ENCODE peak calls at places on chromosomes 12 and 14, in six cellular contexts. A is hepatocyte, I is OCI-LY7, S is neural progenitor cell, O is PC-3, M is MM.1S. L is an unnamed sample.

GRCh38 chr12:94805749-94806148 is 155.4 kb upstream of the TMCC3 start:
- DNase-seq in A (peak; percentile 15), I (peak; percentile 82), S (peak; percentile 21), O (no peak), M (no peak), L (peak; percentile 72)

GRCh38 chr14:29166507-29166906 is 399.9 kb downstream of the FOXG1 start:
- DNase-seq in A (no peak), I (no peak), S (no peak), O (peak; percentile 21), M (no peak), L (no peak)

GRCh38 chr12:72267974-72268373 is 4.2 kb upstream of the TRHDE start:
- DNase-seq in A (no peak), I (peak; percentile 0), S (no peak), O (peak; percentile 52), M (no peak), L (peak; percentile 33)

GRCh38 chr12:99110866-99111265 is 465.8 kb downstream of the APAF1 start:
- DNase-seq in A (no peak), I (no peak), S (no peak), O (no peak), M (no peak), L (no peak)

GRCh38 chr12:32419520-32419960 is 20.2 kb downstream of the FGD4 start:
- DNase-seq in A (no peak), I (no peak), S (no peak), O (no peak), M (no peak), L (peak; percentile 77)

GRCh38 chr12:55728185-55728931 is 451 bp downstream of the CD63 start:
- DNase-seq in A (peak; percentile 87), I (peak; percentile 59), S (peak; percentile 65), O (peak; percentile 50), M (no peak), L (peak; percentile 74)

GRCh38 chr12:68962855-68963455 is 30.0 kb upstream of the CPM start:
- DNase-seq in A (peak; percentile 17), I (no peak), S (no peak), O (no peak), M (no peak), L (peak; percentile 46)

GRCh38 chr12:106369624-106370346 is 12.2 kb downstream of the POLR3B start:
- DNase-seq in A (peak; percentile 12), I (no peak), S (no peak), O (peak; percentile 86), M (no peak), L (peak; percentile 93)

GRCh38 chr12:45324391-45324790 is 108.5 kb downstream of the ANO6 start:
- DNase-seq in A (no peak), I (no peak), S (no peak), O (no peak), M (no peak), L (peak; percentile 67)

GRCh38 chr12:50725011-50725899 is 38.6 kb upstream of the ATF1 start:
- DNase-seq in A (no peak), I (no peak), S (no peak), O (no peak), M (no peak), L (no peak)

GRCh38 chr14:65219353-65219752 is 117.0 kb upstream of the MAX start:
- DNase-seq in A (no peak), I (no peak), S (no peak), O (no peak), M (no peak), L (no peak)

GRCh38 chr12:93164103-93164880 is 213.4 kb upstream of the NUDT4 start:
- DNase-seq in A (no peak), I (no peak), S (no peak), O (peak; percentile 56), M (no peak), L (peak; percentile 76)

GRCh38 chr14:103001226-103001625 is 56.1 kb downstream of the CDC42BPB start:
- DNase-seq in A (no peak), I (no peak), S (no peak), O (no peak), M (no peak), L (no peak)

GRCh38 chr12:90280564-90281058 is 572.0 kb upstream of the ATP2B1 start:
- DNase-seq in A (no peak), I (no peak), S (no peak), O (no peak), M (no peak), L (peak; percentile 15)

GRCh38 chr14:65560340-65561027 is 148.0 kb downstream of the FUT8 start:
- DNase-seq in A (no peak), I (no peak), S (no peak), O (no peak), M (no peak), L (peak; percentile 5)

GRCh38 chr14:83594874-83595273 is 1935.1 kb upstream of the FLRT2 start:
- DNase-seq in A (no peak), I (no peak), S (peak; percentile 11), O (no peak), M (no peak), L (no peak)

GRCh38 chr14:31229009-31229408 is 21.4 kb upstream of the HECTD1 start:
- DNase-seq in A (no peak), I (no peak), S (no peak), O (peak; percentile 11), M (no peak), L (no peak)

GRCh38 chr14:74661726-74662450 is 49.9 kb upstream of the LTBP2 start:
- DNase-seq in A (no peak), I (no peak), S (no peak), O (no peak), M (no peak), L (no peak)

GRCh38 chr12:8609061-8609570 is 3.5 kb downstream of the AICDA start:
- DNase-seq in A (peak; percentile 60), I (peak; percentile 67), S (peak; percentile 56), O (peak; percentile 44), M (no peak), L (peak; percentile 66)

GRCh38 chr12:87809916-87810315 is 219.3 kb downstream of the C12orf50 start:
- DNase-seq in A (no peak), I (no peak), S (no peak), O (no peak), M (no peak), L (no peak)

GRCh38 chr12:64566882-64567517 is 43.3 kb upstream of the RASSF3 start:
- DNase-seq in A (no peak), I (no peak), S (peak; percentile 11), O (no peak), M (no peak), L (no peak)

GRCh38 chr14:104107611-104108569 is 22.4 kb downstream of the ASPG start:
- DNase-seq in A (peak; percentile 68), I (no peak), S (no peak), O (peak; percentile 57), M (no peak), L (peak; percentile 20)

GRCh38 chr12:2745655-2746054 is 49.1 kb upstream of the FKBP4 start:
- DNase-seq in A (no peak), I (no peak), S (no peak), O (no peak), M (no peak), L (peak; percentile 7)

GRCh38 chr12:38289396-38289795 is 27.2 kb upstream of the ALG10B start:
- DNase-seq in A (no peak), I (no peak), S (no peak), O (no peak), M (no peak), L (no peak)

GRCh38 chr14:68234101-68234905 is 414.7 kb downstream of the RAD51B start:
- DNase-seq in A (no peak), I (no peak), S (no peak), O (no peak), M (no peak), L (no peak)

GRCh38 chr12:74043343-74043742 is 494.3 kb upstream of the ATXN7L3B start:
- DNase-seq in A (peak; percentile 61), I (no peak), S (no peak), O (peak; percentile 99), M (no peak), L (peak; percentile 0)

GRCh38 chr12:9626291-9626690 is 18.6 kb upstream of the KLRB1 start:
- DNase-seq in A (no peak), I (no peak), S (no peak), O (no peak), M (no peak), L (no peak)

GRCh38 chr12:45560689-45561088 is 168.8 kb upstream of the ARID2 start:
- DNase-seq in A (no peak), I (no peak), S (no peak), O (no peak), M (no peak), L (no peak)

GRCh38 chr12:34354239-34355200 is 332.2 kb downstream of the ALG10 start:
- DNase-seq in A (no peak), I (no peak), S (no peak), O (no peak), M (no peak), L (no peak)

GRCh38 chr14:105065280-105066228 is at the start of gene GPR132:
- DNase-seq in A (peak; percentile 41), I (peak; percentile 48), S (no peak), O (peak; percentile 58), M (peak; percentile 84), L (no peak)

GRCh38 chr12:103705927-103706326 is 118.9 kb downstream of the STAB2 start:
- DNase-seq in A (no peak), I (no peak), S (peak; percentile 14), O (peak; percentile 48), M (no peak), L (no peak)

DNA sequence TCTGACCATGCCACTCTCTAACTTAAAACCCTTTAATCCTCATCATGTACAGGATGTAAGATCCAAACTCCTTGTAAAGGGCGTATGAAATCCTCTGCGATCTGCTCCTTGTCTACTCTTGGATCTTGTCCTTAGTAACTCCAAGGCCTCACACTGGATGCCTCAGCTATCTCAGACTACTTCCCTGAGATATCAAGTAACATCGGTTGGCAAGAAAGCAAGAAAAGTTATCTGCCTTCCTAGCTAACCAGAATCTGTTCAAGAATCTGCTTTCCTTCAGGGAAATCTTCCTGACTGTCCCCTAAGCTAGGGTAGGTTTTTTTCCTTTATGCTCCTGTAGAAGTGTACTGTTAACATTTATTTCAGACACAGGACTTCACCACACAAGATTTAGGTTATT is 82.6 kb downstream of the TAOK3 start:
- DNase-seq in A (peak; percentile 7), I (no peak), S (no peak), O (no peak), M (no peak), L (no peak)
- TF ChIP-seq EZH2phosphoT487 in A (no peak), I (no peak), S (no peak), O (no peak), M (no peak), L (no peak)

GRCh38 chr12:53603804-53604203 is 22.4 kb downstream of the ATF7 start:
- DNase-seq in A (no peak), I (no peak), S (no peak), O (no peak), M (no peak), L (no peak)
- TF ChIP-seq EZH2phosphoT487 in A (no peak), I (no peak), S (no peak), O (no peak), M (no peak), L (no peak)

GRCh38 chr12:85065816-85066482 is 29.8 kb downstream of the LRRIQ1 start:
- DNase-seq in A (no peak), I (no peak), S (no peak), O (no peak), M (no peak), L (no peak)
- TF ChIP-seq EZH2phosphoT487 in A (no peak), I (no peak), S (no peak), O (no peak), M (no peak), L (no peak)

DNA sequence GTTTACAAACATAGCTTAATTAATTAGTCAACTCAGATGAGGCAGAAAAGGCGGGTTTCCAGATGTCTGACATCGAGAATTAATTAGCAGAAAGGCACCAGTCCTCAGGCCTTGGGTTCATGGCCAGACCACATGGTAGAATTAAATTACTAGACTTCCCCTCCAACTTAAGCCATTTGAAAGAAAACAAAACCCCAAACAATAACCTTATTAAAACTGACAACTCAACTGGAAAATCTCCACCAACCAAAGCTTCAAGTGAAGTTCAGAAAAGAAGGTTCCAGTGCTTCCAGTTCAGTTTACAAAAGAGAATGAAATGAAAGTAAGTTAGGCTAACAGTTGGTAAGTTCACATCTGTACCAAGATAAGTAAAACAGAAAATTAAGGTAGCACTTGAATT is 349.5 kb downstream of the GRIN2B start:
- DNase-seq in A (no peak), I (no peak), S (no peak), O (no peak), M (no peak), L (no peak)
- TF ChIP-seq EZH2phosphoT487 in A (no peak), I (no peak), S (no peak), O (no peak), M (no peak), L (no peak)